ENCODE peak calls at places on chromosomes 7 and 10, in five cellular contexts. W, H, E, Q and O are unnamed samples.

GRCh38 chr7:93159490-93159889 is 11.3 kb upstream of the SAMD9L start:
- DNase-seq in H (no peak), E (no peak), W (no peak), Q (no peak), O (no peak)

GRCh38 chr10:83076443-83076842 is 1062.9 kb upstream of the GHITM start:
- DNase-seq in Q (no peak), H (no peak), W (no peak), E (no peak), O (no peak)

GRCh38 chr10:79229081-79229541 is 118.2 kb upstream of the PPIF start:
- DNase-seq in W (no peak), Q (no peak), H (no peak), E (no peak), O (no peak)

GRCh38 chr10:2037246-2037645 is 299.9 kb upstream of the ADARB2 start:
- DNase-seq in W (no peak), E (no peak), H (no peak), Q (no peak), O (no peak)

GRCh38 chr10:125159486-125159931 is 854 bp downstream of the CTBP2 start:
- DNase-seq in W (peak; percentile 82), E (no peak), H (no peak), Q (no peak), O (peak; percentile 72)

GRCh38 chr7:707296-708000 is 19.1 kb upstream of the DNAAF5 start:
- DNase-seq in Q (no peak), W (peak; percentile 46), E (no peak), H (no peak), O (peak; percentile 44)

GRCh38 chr10:132571565-132572544 is 34.3 kb downstream of the INPP5A start:
- DNase-seq in H (peak; percentile 86), E (peak; percentile 86), W (peak; percentile 82), Q (peak; percentile 75), O (no peak)

GRCh38 chr10:101066146-101066889 is 4.5 kb downstream of the KAZALD1 start:
- DNase-seq in Q (peak; percentile 88), H (peak; percentile 84), E (peak; percentile 77), W (peak; percentile 91), O (peak; percentile 87)

GRCh38 chr10:126169899-126170298 is 218.4 kb downstream of the ADAM12 start:
- DNase-seq in E (no peak), Q (no peak), W (no peak), H (no peak), O (no peak)

GRCh38 chr7:155618708-155619633 is 25.5 kb upstream of the RBM33 start:
- DNase-seq in Q (peak; percentile 93), H (peak; percentile 95), W (no peak), E (no peak), O (no peak)

GRCh38 chr7:103551006-103551405 is 105.0 kb upstream of the SLC26A5 start:
- DNase-seq in E (no peak), W (no peak), H (no peak), Q (no peak), O (no peak)

GRCh38 chr7:3430588-3430987 is 129.5 kb downstream of the SDK1 start:
- DNase-seq in Q (no peak), W (no peak), E (no peak), H (no peak), O (no peak)

GRCh38 chr7:155804897-155805825 is 7.1 kb downstream of the SHH start:
- DNase-seq in E (peak; percentile 82), W (no peak), H (peak; percentile 76), Q (peak; percentile 83), O (no peak)

GRCh38 chr7:15309891-15310290 is 251.9 kb downstream of the AGMO start:
- DNase-seq in Q (no peak), E (no peak), H (no peak), W (no peak), O (no peak)

GRCh38 chr10:109018892-109019507 is 904.3 kb downstream of the XPNPEP1 start:
- DNase-seq in W (no peak), Q (no peak), H (peak; percentile 27), E (no peak), O (no peak)

GRCh38 chr10:77605466-77605865 is 32.1 kb downstream of the KCNMA1 start:
- DNase-seq in W (no peak), E (no peak), H (no peak), Q (peak; percentile 52), O (no peak)

GRCh38 chr10:72219229-72219814 is 3.2 kb upstream of the ASCC1 start:
- DNase-seq in E (no peak), W (no peak), Q (no peak), H (no peak), O (no peak)

GRCh38 chr10:119602241-119603095 is 5.7 kb upstream of the TIAL1 start:
- DNase-seq in H (peak; percentile 34), Q (peak; percentile 38), E (peak; percentile 43), W (no peak), O (no peak)

GRCh38 chr10:111498560-111498959 is 421.7 kb downstream of the ADRA2A start:
- DNase-seq in W (no peak), H (no peak), Q (no peak), E (no peak), O (no peak)

GRCh38 chr10:125441151-125441550 is 241.8 kb downstream of the TEX36 start:
- DNase-seq in Q (no peak), W (no peak), H (no peak), E (no peak), O (no peak)

GRCh38 chr10:95466450-95466849 is 94.7 kb downstream of the SORBS1 start:
- DNase-seq in W (no peak), Q (no peak), E (no peak), H (no peak), O (no peak)

GRCh38 chr7:12814107-12814506 is 126.7 kb downstream of the ARL4A start:
- DNase-seq in W (no peak), H (no peak), E (no peak), Q (no peak), O (no peak)

GRCh38 chr7:155205368-155206285 is 92.1 kb upstream of the INSIG1 start:
- DNase-seq in W (peak; percentile 90), Q (peak; percentile 95), E (peak; percentile 91), H (peak; percentile 92), O (peak; percentile 92)